ENCODE peak calls at places on chromosomes 13 and 19, in five cellular contexts. D, N, K, I and O are unnamed samples.

GRCh38 chr19:3671680-3672574 is 28.3 kb downstream of the PIP5K1C start:
- DNase-seq in I (no peak), K (no peak), D (peak), N (no peak), O (no peak)

GRCh38 chr19:9848761-9849160 is 13.6 kb downstream of the PIN1 start:
- DNase-seq in D (no peak), N (no peak), K (no peak), I (no peak), O (no peak)

GRCh38 chr13:49756263-49756662 is 36.2 kb downstream of the KPNA3 start:
- DNase-seq in K (no peak), I (no peak), D (no peak), N (no peak), O (no peak)

GRCh38 chr19:17337675-17338439 is 504 bp downstream of the GTPBP3 start:
- DNase-seq in D (peak), K (no peak), N (no peak), I (peak), O (no peak)

GRCh38 chr19:51691122-51692064 is 1.7 kb upstream of the SPACA6 start:
- DNase-seq in I (peak), K (no peak), D (no peak), N (no peak), O (no peak)

GRCh38 chr13:33349996-33350826 is 64.7 kb upstream of the STARD13 start:
- DNase-seq in D (no peak), I (peak), N (no peak), K (no peak), O (no peak)

GRCh38 chr19:2477732-2478191 is 1.8 kb downstream of the GADD45B start:
- DNase-seq in N (no peak), D (no peak), I (no peak), K (no peak), O (no peak)

GRCh38 chr19:45322311-45322710 is 364 bp downstream of the CKM start:
- DNase-seq in N (no peak), D (no peak), I (no peak), K (no peak), O (no peak)

GRCh38 chr13:113183450-113184129 is 24.9 kb downstream of the PCID2 start:
- DNase-seq in N (no peak), K (no peak), I (no peak), D (no peak), O (no peak)

GRCh38 chr13:98405690-98406344 is 171.1 kb downstream of the STK24 start:
- DNase-seq in N (no peak), K (no peak), I (no peak), D (no peak), O (no peak)

GRCh38 chr13:92187378-92187989 is 789.1 kb downstream of the GPC5 start:
- DNase-seq in I (peak), N (peak), K (no peak), D (peak), O (no peak)

GRCh38 chr13:98795220-98795619 is 42.7 kb upstream of the SLC15A1 start:
- DNase-seq in K (no peak), D (no peak), I (no peak), N (no peak), O (no peak)

GRCh38 chr13:90951663-90952062 is 395.8 kb upstream of the MIR17HG start:
- DNase-seq in I (no peak), N (no peak), K (no peak), D (no peak), O (no peak)

GRCh38 chr13:21075303-21076264 is 14.2 kb upstream of the LATS2 start:
- DNase-seq in D (no peak), K (no peak), N (no peak), I (peak), O (no peak)

DNA sequence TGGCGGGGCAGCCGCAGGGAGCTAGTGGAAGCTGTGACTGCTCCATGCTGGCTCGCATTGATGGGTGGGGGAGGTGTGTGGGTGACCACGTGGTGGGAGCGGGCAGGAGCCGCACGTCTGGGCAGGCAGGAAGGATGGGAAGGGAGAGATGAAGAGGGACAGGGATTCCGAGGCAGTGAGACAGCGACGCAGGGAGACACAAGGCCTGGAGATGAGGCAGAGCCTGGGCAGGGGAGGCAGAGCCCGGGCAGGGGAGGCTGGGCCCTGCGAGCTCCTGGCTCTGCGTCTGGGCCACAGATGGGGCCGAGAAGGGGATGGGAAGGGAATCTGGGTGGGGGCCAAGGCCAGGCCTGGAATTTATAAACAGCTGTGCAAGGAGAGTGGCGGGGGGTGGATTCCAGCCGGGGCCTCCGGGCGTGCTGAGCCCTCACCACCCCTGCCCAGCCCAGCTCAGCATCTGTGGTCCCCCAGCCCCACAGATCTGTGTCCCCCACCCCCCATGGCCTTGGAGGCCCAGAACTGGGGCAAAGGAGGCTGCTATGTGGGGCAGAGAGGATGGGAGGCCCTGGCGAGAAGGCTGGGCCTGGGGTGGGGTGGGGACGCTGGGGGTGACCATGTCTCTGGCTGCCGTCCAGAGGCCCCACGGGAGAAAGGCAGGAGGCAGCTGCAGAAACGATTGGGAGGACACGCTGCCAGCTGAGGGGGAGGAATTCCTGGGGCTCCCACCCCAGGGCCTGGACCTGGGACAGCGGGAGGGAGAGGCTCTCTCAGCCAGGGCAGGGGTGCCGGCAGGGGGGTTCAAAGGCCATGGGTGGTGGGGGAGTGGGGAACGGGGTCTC is 6.0 kb downstream of the EHD2 start:
- DNase-seq in K (no peak), N (no peak), I (peak), D (no peak), O (no peak)
- TF ChIP-seq JUND in K (no peak), N (no peak), I (no peak), D (no peak), O (no peak)

DNA sequence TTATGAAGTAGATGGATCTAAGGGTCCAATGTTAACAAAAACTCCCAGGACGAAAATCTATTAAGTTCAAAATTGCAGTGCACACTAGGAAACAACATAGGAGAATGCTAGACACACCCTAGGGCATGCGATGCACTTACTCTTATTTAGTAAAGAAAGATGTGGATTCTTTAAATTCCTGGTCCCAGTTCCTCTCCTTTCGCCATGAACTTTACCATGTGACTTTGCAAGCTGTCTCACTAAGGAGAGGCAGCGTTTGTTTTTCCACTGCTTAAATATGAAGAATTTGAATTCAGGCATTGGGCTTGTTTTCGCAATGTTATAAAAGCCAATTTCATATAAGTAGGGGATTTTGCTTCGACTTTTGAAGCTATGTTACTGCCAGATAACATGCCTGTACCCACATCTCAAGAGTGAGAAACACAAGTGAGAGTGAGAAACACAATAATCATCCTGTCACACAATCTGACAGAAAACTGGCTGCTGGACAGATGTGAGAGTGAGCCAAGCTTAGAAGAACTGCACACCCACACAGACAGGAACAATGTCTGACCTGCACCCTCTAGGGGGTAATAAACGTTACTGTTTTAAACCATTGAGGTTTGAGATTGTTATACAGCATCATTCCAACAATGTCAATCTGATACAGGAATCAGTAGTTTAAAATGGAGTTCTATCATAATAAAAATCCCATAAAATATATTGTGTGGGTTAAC is 1308.5 kb downstream of the SLITRK5 start:
- DNase-seq in I (peak), D (no peak), K (no peak), N (no peak), O (no peak)
- TF ChIP-seq JUND in I (no peak), D (no peak), K (no peak), N (no peak), O (no peak)

GRCh38 chr19:39617745-39618144 is 15.4 kb downstream of the LGALS13 start:
- DNase-seq in I (no peak), N (no peak), K (no peak), D (no peak), O (no peak)

DNA sequence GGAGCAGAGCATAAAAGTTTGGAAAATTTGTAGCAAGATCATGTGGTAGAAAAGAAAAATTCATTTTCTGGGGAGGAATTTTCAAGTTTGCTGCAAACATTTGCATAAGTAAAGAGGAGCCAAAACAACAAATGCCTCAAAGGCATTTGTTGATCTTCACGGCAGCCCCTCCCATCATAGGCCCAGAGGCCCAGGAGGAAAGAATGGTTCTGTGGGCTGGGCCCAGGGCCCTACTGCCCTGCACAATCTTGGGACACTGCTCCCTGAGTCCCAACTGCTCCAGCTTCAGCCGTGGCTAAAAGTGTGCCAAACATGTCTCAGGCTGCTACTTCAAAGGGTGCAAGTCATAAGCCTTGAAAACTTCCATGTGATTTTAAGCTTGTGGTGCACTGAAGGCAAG is 11.3 kb downstream of the LGALS13 start:
- DNase-seq in D (no peak), K (no peak), I (no peak), N (no peak), O (no peak)
- TF ChIP-seq JUND in D (no peak), K (no peak), I (no peak), N (no peak), O (no peak)

DNA sequence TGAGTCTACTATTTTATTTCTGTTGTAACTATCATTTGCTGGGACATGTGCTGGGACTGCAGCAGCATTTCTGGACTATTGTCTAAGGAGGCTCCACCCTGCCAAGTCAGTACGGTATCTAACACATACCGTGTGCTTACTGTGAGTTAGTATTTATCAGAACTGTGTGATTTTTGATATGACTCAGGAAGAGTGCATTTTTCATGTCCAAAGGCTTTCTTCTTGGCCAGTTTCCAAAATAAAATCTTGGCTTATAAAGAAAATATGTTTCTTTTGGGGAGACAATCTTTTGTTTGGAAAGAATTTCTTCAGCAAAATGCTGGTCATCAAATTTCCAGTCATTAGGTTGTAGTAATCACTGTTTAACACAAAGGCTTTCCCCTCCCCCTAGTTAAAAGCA is 11.6 kb downstream of the PARP4 start:
- DNase-seq in I (no peak), D (no peak), N (no peak), K (no peak), O (no peak)
- TF ChIP-seq JUND in I (peak), D (no peak), N (no peak), K (no peak), O (no peak)